ENCODE peak calls at places on chromosome 17, in five cellular contexts. Q, P, Y, E and M are unnamed samples.

GRCh38 chr17:80328620-80329380 is 68.1 kb downstream of the RNF213 start:
- DNase-seq in Q (peak), Y (no peak), E (no peak), P (no peak), M (no peak)

GRCh38 chr17:32310927-32311568 is 30.9 kb downstream of the C17orf75 start:
- DNase-seq in Q (no peak), Y (no peak), P (no peak), E (no peak), M (no peak)

GRCh38 chr17:7204828-7205461 is 14.7 kb downstream of the DLG4 start:
- DNase-seq in E (peak), Q (peak), P (peak), Y (no peak), M (no peak)

GRCh38 chr17:59890720-59891119 is 2.0 kb downstream of the TUBD1 start:
- DNase-seq in P (no peak), E (no peak), Y (no peak), Q (no peak), M (no peak)

GRCh38 chr17:2030779-2031163 is 818 bp downstream of the DPH1 start:
- DNase-seq in Q (no peak), Y (no peak), P (no peak), E (no peak), M (no peak)

GRCh38 chr17:77235370-77236080 is 94.8 kb downstream of the SEC14L1 start:
- DNase-seq in Y (no peak), Q (no peak), P (no peak), E (no peak), M (peak)

GRCh38 chr17:76791053-76791980 is 53.4 kb downstream of the MFSD11 start:
- DNase-seq in Q (no peak), Y (no peak), P (no peak), E (peak), M (peak)

GRCh38 chr17:77571562-77571981 is 386.9 kb upstream of the TNRC6C start:
- DNase-seq in Q (peak), P (no peak), E (peak), Y (no peak), M (no peak)

GRCh38 chr17:82297280-82297803 is 20.1 kb downstream of the CD7 start:
- DNase-seq in E (peak), Y (peak), P (peak), Q (peak), M (no peak)

GRCh38 chr17:70848785-70849184 is 679.5 kb downstream of the KCNJ2 start:
- DNase-seq in Q (no peak), P (no peak), Y (peak), E (no peak), M (peak)

GRCh38 chr17:78512976-78513375 is 64.2 kb downstream of the DNAH17 start:
- DNase-seq in Q (no peak), Y (no peak), P (no peak), E (no peak), M (no peak)

GRCh38 chr17:79646721-79647455 is 36.0 kb upstream of the RBFOX3 start:
- DNase-seq in E (no peak), P (no peak), Q (peak), Y (no peak), M (no peak)

GRCh38 chr17:46212634-46213435 is 19.6 kb upstream of the KANSL1 start:
- DNase-seq in E (peak), P (peak), Q (no peak), Y (no peak), M (no peak)

GRCh38 chr17:34370997-34371395 is 8.0 kb upstream of the CCL1 start:
- DNase-seq in Q (no peak), E (no peak), Y (no peak), P (no peak), M (no peak)

GRCh38 chr17:34009946-34010345 is 245.1 kb upstream of the CCL2 start:
- DNase-seq in Q (no peak), E (no peak), Y (no peak), P (no peak), M (no peak)

GRCh38 chr17:62562656-62563055 is 64.8 kb upstream of the MRC2 start:
- DNase-seq in Y (no peak), E (no peak), Q (no peak), P (no peak), M (no peak)

GRCh38 chr17:75753193-75753513 is 11.8 kb downstream of the GALK1 start:
- DNase-seq in Y (no peak), P (no peak), Q (no peak), E (no peak), M (no peak)
- H3K4me3 ChIP-seq in Y (peak), P (peak), Q (peak), E (peak), M (peak)

GRCh38 chr17:57048096-57048495 is 37.0 kb upstream of the AKAP1 start:
- DNase-seq in Y (no peak), Q (no peak), E (no peak), P (no peak), M (no peak)

GRCh38 chr17:57045868-57046671 is 39.0 kb upstream of the AKAP1 start:
- DNase-seq in Q (peak), Y (no peak), P (peak), E (peak), M (no peak)

GRCh38 chr17:57050303-57050702 is 34.7 kb upstream of the AKAP1 start:
- DNase-seq in Y (no peak), Q (no peak), E (no peak), P (no peak), M (no peak)

DNA sequence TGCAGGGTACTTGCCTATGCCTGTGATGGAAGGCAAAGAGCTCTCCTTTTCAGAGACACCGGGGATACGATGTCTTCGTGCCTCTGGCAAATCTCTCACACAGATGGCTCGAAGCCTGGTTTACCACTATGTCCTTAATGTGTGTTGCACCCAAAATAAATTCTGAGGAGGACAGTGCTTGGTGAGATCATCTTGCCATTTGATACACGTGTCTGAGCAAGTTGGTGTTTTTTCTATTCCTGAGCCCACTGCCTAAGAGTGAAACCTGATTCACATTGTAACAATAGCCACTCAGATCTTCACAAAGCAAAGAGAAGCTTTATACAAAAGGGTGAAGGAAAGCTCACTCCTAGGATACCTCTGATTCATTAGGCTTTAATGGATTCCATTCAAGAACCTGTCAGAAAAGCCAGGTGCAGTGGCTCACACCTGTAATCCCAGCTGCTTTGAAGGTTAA is 33.1 kb upstream of the AKAP1 start:
- DNase-seq in E (no peak), Y (no peak), Q (no peak), P (peak), M (no peak)
- H3K4me3 ChIP-seq in E (no peak), Y (no peak), Q (no peak), P (no peak), M (no peak)

GRCh38 chr17:28717578-28718316 is at the start of gene RAB34:
- DNase-seq in E (peak), Y (no peak), Q (peak), P (peak), M (no peak)
- H3K4me3 ChIP-seq in E (no peak), Y (peak), Q (peak), P (peak), M (peak)

GRCh38 chr17:19720210-19720475 is 3.8 kb upstream of the SLC47A2 start:
- DNase-seq in Q (peak), Y (no peak), P (no peak), E (no peak), M (no peak)
- H3K4me3 ChIP-seq in Q (no peak), Y (no peak), P (no peak), E (no peak), M (no peak)

GRCh38 chr17:42563543-42563942 is 1.6 kb downstream of the COASY start:
- DNase-seq in Q (no peak), Y (no peak), E (no peak), P (no peak), M (no peak)
- H3K4me3 ChIP-seq in Q (peak), Y (peak), E (no peak), P (peak), M (peak)

GRCh38 chr17:13599168-13599577 is 2.6 kb downstream of the HS3ST3A1 start:
- DNase-seq in Y (no peak), P (no peak), E (no peak), Q (no peak), M (no peak)

GRCh38 chr17:13601317-13601775 is 383 bp downstream of the HS3ST3A1 start:
- DNase-seq in E (no peak), P (no peak), Y (no peak), Q (no peak), M (no peak)

GRCh38 chr17:13601776-13602551 is at the start of gene HS3ST3A1:
- DNase-seq in E (no peak), Q (peak), Y (no peak), P (no peak), M (peak)

GRCh38 chr17:13599808-13600398 is 1.8 kb downstream of the HS3ST3A1 start:
- DNase-seq in Y (no peak), Q (no peak), E (no peak), P (no peak), M (no peak)

DNA sequence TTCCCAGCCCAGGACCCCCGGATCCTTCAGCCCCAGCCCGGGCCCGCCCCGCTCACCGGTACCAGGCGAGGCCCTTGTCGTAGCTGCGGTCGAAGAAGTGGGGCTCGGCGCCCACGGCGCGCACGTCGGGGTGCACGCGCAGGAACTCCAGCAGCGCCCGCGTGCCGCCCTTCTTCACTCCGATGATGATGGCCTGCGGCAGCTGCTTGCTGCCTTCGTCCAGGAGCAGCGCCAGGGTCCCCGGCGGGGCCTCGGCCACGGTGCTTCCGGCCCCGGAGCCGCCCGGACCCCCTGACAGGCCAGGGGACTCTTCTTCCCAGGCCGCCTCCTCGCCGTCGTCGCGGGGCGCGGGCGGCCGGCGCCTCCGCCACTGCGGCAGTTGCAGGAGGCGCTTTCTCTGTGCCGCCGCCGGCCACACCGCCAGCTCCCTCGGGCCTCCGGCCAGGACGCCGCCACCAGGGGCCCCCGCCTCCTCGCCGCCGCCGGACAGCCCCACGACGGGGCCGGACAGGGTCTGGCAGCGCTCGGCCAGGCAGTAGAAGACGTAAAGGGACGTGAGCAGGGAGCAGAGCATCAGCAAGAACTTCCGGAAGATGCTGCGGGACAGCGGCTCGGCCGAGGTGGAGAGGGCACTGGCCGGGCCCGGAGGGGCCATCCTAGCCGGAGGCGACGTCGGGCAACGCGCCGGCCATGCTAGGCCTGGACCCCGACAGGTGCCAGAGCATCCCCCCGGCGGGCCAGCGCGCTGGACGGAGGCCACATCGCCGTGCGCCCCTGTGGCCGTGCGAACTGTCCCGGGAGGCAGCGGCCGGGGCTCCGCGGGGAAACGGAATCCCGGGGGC is 1.0 kb downstream of the HS3ST3A1 start:
- DNase-seq in P (no peak), Q (no peak), E (no peak), Y (no peak), M (no peak)
- H3K4me3 ChIP-seq in P (peak), Q (peak), E (no peak), Y (peak), M (peak)

GRCh38 chr17:48530208-48530886 is 464 bp downstream of the HOXB1 start:
- DNase-seq in P (no peak), E (no peak), Q (no peak), Y (no peak), M (no peak)

GRCh38 chr17:48528153-48528912 is 2.5 kb downstream of the HOXB1 start:
- DNase-seq in Y (no peak), P (no peak), Q (no peak), E (no peak), M (no peak)

GRCh38 chr17:48529191-48529979 is 1.4 kb downstream of the HOXB1 start:
- DNase-seq in P (no peak), E (no peak), Y (no peak), Q (no peak), M (no peak)

GRCh38 chr17:48532261-48532660 is 1.4 kb upstream of the HOXB1 start:
- DNase-seq in E (no peak), Q (no peak), Y (no peak), P (no peak), M (no peak)

DNA sequence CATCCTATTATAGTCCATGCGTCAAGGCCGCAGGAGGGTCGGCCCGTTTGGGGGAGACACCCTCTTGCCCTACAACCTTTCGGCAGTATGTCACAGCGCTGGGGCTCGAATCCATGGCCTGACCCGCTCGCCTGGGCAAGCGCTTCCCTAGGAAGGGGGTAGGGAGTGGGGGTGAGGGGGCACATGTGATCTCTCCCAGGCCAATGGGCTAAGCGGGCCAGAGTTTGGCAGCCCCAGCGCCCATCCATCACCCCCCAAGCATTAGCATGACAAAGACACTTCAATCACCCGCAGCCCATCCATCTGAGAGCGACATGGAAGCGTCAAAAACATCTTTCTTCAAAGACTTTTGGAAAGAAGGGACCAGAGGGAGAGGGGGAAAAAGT is at the start of gene HOXB1:
- DNase-seq in Y (no peak), Q (no peak), P (no peak), E (no peak), M (no peak)
- H3K4me3 ChIP-seq in Y (no peak), Q (no peak), P (no peak), E (no peak), M (no peak)

DNA sequence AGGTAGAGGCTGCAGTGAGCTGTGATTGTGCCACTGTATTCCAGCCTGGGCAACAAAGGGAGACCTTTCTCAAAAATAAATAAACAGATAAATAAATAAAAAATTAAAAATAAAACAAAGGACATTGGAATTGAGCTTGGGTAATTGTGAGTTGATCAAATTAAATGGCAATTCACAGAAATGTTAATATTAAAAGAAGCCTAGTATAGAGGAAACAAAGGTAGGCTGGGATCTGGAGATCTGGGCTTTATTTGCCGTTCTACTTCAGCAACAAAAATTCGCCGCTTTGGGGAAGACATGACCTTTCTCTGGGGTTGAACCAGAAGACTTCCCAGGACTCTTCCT is 332 bp upstream of the VPS25 start:
- DNase-seq in P (no peak), E (no peak), Y (no peak), Q (no peak), M (no peak)
- H3K4me3 ChIP-seq in P (peak), E (peak), Y (peak), Q (peak), M (peak)